ENCODE peak calls at places on chromosomes 12 and 14, in four cellular contexts. One of them, this sample, is unnamed.

GRCh38 chr12:131990066-131990979 is 40.6 kb downstream of the EP400 start:
- DNase-seq in GM12878: no peak
- DNase-seq in HepG2: no peak
- DNase-seq in K562: no peak
- DNase-seq in this sample: no peak

GRCh38 chr14:50363734-50364113 is 33.0 kb downstream of the CDKL1 start:
- DNase-seq in K562: no peak
- DNase-seq in HepG2: no peak
- DNase-seq in GM12878: peak
- DNase-seq in this sample: no peak

GRCh38 chr14:73759183-73759713 is 45.1 kb upstream of the PNMA1 start:
- DNase-seq in K562: peak
- DNase-seq in GM12878: no peak
- DNase-seq in HepG2: no peak
- DNase-seq in this sample: no peak

GRCh38 chr12:115424003-115424402 is 740.0 kb upstream of the TBX3 start:
- DNase-seq in GM12878: no peak
- DNase-seq in K562: no peak
- DNase-seq in HepG2: no peak
- DNase-seq in this sample: no peak

GRCh38 chr12:12726543-12727093 is 9.4 kb downstream of the CDKN1B start:
- DNase-seq in GM12878: no peak
- DNase-seq in HepG2: no peak
- DNase-seq in K562: peak
- DNase-seq in this sample: peak

GRCh38 chr14:31159682-31160296 is 47.8 kb downstream of the HECTD1 start:
- DNase-seq in K562: no peak
- DNase-seq in GM12878: no peak
- DNase-seq in HepG2: no peak
- DNase-seq in this sample: no peak

GRCh38 chr12:65689508-65689907 is 134.8 kb upstream of the HMGA2 start:
- DNase-seq in GM12878: no peak
- DNase-seq in HepG2: no peak
- DNase-seq in K562: no peak
- DNase-seq in this sample: no peak

GRCh38 chr14:61188936-61189808 is 92.0 kb downstream of the TMEM30B start:
- DNase-seq in GM12878: no peak
- DNase-seq in HepG2: peak
- DNase-seq in K562: peak
- DNase-seq in this sample: peak

GRCh38 chr14:101235042-101235871 is 326.0 kb upstream of the DIO3 start:
- DNase-seq in GM12878: no peak
- DNase-seq in K562: peak
- DNase-seq in HepG2: peak
- DNase-seq in this sample: peak

GRCh38 chr12:53624453-53624852 is 1.7 kb downstream of the ATF7 start:
- DNase-seq in GM12878: no peak
- DNase-seq in HepG2: no peak
- DNase-seq in K562: no peak
- DNase-seq in this sample: no peak

GRCh38 chr14:93970589-93970966 is 5.8 kb downstream of the ASB2 start:
- DNase-seq in HepG2: peak
- DNase-seq in K562: no peak
- DNase-seq in GM12878: no peak
- DNase-seq in this sample: peak

GRCh38 chr12:90410962-90411361 is 544.0 kb downstream of the CCER1 start:
- DNase-seq in K562: no peak
- DNase-seq in HepG2: no peak
- DNase-seq in GM12878: no peak
- DNase-seq in this sample: no peak

GRCh38 chr14:89207925-89208328 is 209.1 kb downstream of the FOXN3 start:
- DNase-seq in K562: no peak
- DNase-seq in GM12878: peak
- DNase-seq in HepG2: no peak
- DNase-seq in this sample: no peak

GRCh38 chr12:54304187-54304810 is 3.5 kb upstream of the NFE2 start:
- DNase-seq in HepG2: peak
- DNase-seq in GM12878: no peak
- DNase-seq in K562: peak
- DNase-seq in this sample: peak

GRCh38 chr12:63354919-63355318 is 203.9 kb upstream of the AVPR1A start:
- DNase-seq in K562: no peak
- DNase-seq in HepG2: no peak
- DNase-seq in GM12878: no peak
- DNase-seq in this sample: no peak

GRCh38 chr14:95784137-95784536 is 70.2 kb upstream of the TCL1A start:
- DNase-seq in GM12878: no peak
- DNase-seq in K562: no peak
- DNase-seq in HepG2: peak
- DNase-seq in this sample: no peak

GRCh38 chr12:111178194-111179081 is 190.5 kb downstream of the PHETA1 start:
- DNase-seq in HepG2: no peak
- DNase-seq in K562: no peak
- DNase-seq in GM12878: no peak
- DNase-seq in this sample: no peak

GRCh38 chr14:73780391-73780790 is 66.2 kb upstream of the PNMA1 start:
- DNase-seq in HepG2: no peak
- DNase-seq in GM12878: no peak
- DNase-seq in K562: no peak
- DNase-seq in this sample: no peak

GRCh38 chr12:9707864-9708808 is 24.8 kb downstream of the CLECL1 start:
- DNase-seq in HepG2: peak
- DNase-seq in K562: peak
- DNase-seq in GM12878: no peak
- DNase-seq in this sample: peak

GRCh38 chr12:115204957-115205754 is 521.2 kb upstream of the TBX3 start:
- DNase-seq in GM12878: no peak
- DNase-seq in HepG2: no peak
- DNase-seq in K562: no peak
- DNase-seq in this sample: no peak

GRCh38 chr14:22095845-22096510 is 422.4 kb upstream of the OR4E1 start:
- DNase-seq in K562: no peak
- DNase-seq in HepG2: peak
- DNase-seq in GM12878: no peak
- DNase-seq in this sample: no peak

GRCh38 chr12:2679068-2679815 is 115.5 kb upstream of the FKBP4 start:
- DNase-seq in GM12878: no peak
- DNase-seq in K562: no peak
- DNase-seq in HepG2: no peak
- DNase-seq in this sample: no peak

GRCh38 chr12:16590645-16591044 is 15.3 kb downstream of the LMO3 start:
- DNase-seq in K562: no peak
- DNase-seq in GM12878: no peak
- DNase-seq in HepG2: no peak
- DNase-seq in this sample: no peak

GRCh38 chr14:75427126-75427481 is 718 bp upstream of the JDP2 start:
- DNase-seq in GM12878: no peak
- DNase-seq in HepG2: no peak
- DNase-seq in K562: no peak
- DNase-seq in this sample: no peak

GRCh38 chr12:68497702-68498101 is 113.0 kb upstream of the RAP1B start:
- DNase-seq in GM12878: peak
- DNase-seq in HepG2: no peak
- DNase-seq in K562: no peak
- DNase-seq in this sample: peak

GRCh38 chr14:31255286-31255685 is 47.7 kb upstream of the HECTD1 start:
- DNase-seq in HepG2: no peak
- DNase-seq in GM12878: no peak
- DNase-seq in K562: no peak
- DNase-seq in this sample: no peak

GRCh38 chr12:4478933-4479332 is 33.3 kb upstream of the FGF6 start:
- DNase-seq in GM12878: no peak
- DNase-seq in K562: peak
- DNase-seq in HepG2: no peak
- DNase-seq in this sample: no peak

GRCh38 chr14:54253195-54253947 is 143.4 kb upstream of the CDKN3 start:
- DNase-seq in K562: no peak
- DNase-seq in GM12878: no peak
- DNase-seq in HepG2: peak
- DNase-seq in this sample: peak

GRCh38 chr12:23899434-23899833 is 50.0 kb downstream of the SOX5 start:
- DNase-seq in K562: no peak
- DNase-seq in GM12878: no peak
- DNase-seq in HepG2: no peak
- DNase-seq in this sample: no peak

GRCh38 chr14:101221549-101222160 is 318.1 kb upstream of the RTL1 start:
- DNase-seq in GM12878: no peak
- DNase-seq in K562: no peak
- DNase-seq in HepG2: no peak
- DNase-seq in this sample: no peak

GRCh38 chr12:101671157-101671791 is 26.2 kb upstream of the CHPT1 start:
- DNase-seq in K562: no peak
- DNase-seq in HepG2: no peak
- DNase-seq in GM12878: peak
- DNase-seq in this sample: no peak

GRCh38 chr14:60657609-60657983 is 8.3 kb upstream of the SIX1 start:
- DNase-seq in HepG2: no peak
- DNase-seq in K562: no peak
- DNase-seq in GM12878: no peak
- DNase-seq in this sample: no peak

GRCh38 chr12:46874642-46875041 is 48.8 kb upstream of the SLC38A4 start:
- DNase-seq in HepG2: no peak
- DNase-seq in GM12878: no peak
- DNase-seq in K562: no peak
- DNase-seq in this sample: no peak

GRCh38 chr12:3677609-3678008 is 75.3 kb downstream of the CRACR2A start:
- DNase-seq in HepG2: no peak
- DNase-seq in K562: no peak
- DNase-seq in GM12878: no peak
- DNase-seq in this sample: no peak

GRCh38 chr12:89707623-89707991 is 1.0 kb downstream of the ATP2B1 start:
- DNase-seq in GM12878: no peak
- DNase-seq in HepG2: peak
- DNase-seq in K562: peak
- DNase-seq in this sample: no peak

GRCh38 chr12:81329088-81329487 is 251.2 kb downstream of the ACSS3 start:
- DNase-seq in GM12878: no peak
- DNase-seq in K562: peak
- DNase-seq in HepG2: peak
- DNase-seq in this sample: no peak

GRCh38 chr12:9049520-9050133 is 60.3 kb downstream of the KLRG1 start:
- DNase-seq in HepG2: peak
- DNase-seq in GM12878: no peak
- DNase-seq in K562: peak
- DNase-seq in this sample: peak

GRCh38 chr14:80202888-80203562 is 8.3 kb downstream of the DIO2 start:
- DNase-seq in K562: peak
- DNase-seq in GM12878: no peak
- DNase-seq in HepG2: peak
- DNase-seq in this sample: peak
- TF ChIP-seq CHD4 in K562: no peak
- TF ChIP-seq CHD4 in GM12878: no peak
- TF ChIP-seq CHD4 in HepG2: no peak
- TF ChIP-seq CHD4 in this sample: no peak

GRCh38 chr12:48890657-48891418 is 25.2 kb upstream of the RND1 start:
- DNase-seq in HepG2: peak
- DNase-seq in GM12878: no peak
- DNase-seq in K562: peak
- DNase-seq in this sample: peak
- H3K4me3 ChIP-seq in HepG2: peak
- H3K4me3 ChIP-seq in GM12878: no peak
- H3K4me3 ChIP-seq in K562: no peak
- H3K4me3 ChIP-seq in this sample: peak

GRCh38 chr12:91778938-91779400 is 366.7 kb downstream of the BTG1 start:
- DNase-seq in HepG2: peak
- DNase-seq in K562: peak
- DNase-seq in GM12878: peak
- DNase-seq in this sample: peak
- TF ChIP-seq CHD4 in HepG2: no peak
- TF ChIP-seq CHD4 in K562: no peak
- TF ChIP-seq CHD4 in GM12878: no peak
- TF ChIP-seq CHD4 in this sample: no peak

DNA sequence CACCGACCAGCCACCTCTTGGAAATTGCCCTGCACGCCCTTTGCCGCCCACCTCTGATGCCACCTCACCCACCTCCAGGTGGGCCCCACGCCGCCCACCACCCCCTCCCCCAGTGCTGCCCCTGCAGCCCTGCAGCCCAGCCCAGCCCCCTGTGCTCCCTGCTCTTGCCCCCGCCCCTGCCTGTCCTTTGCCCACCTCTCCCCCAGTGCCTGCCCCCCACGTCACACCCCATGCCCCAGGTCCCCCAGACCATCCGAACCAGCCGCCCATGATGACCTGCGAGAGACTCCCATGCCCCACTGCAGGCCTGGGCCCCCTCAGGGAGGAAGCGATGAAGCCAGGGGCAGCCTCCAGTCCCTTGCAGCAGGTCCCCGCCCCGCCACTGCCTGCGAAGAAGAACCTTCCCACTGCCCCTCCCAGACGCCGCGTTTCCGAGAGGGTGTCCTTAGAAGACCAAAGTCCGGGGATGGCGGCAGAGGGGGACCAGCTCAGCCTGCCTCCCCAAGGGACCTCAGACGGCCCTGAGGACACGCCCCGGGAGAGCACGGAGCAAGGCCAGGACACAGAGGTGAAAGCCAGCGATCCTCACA is 96.5 kb downstream of the LGMN start:
- DNase-seq in GM12878: no peak
- DNase-seq in K562: no peak
- DNase-seq in HepG2: no peak
- DNase-seq in this sample: no peak
- H3K4me3 ChIP-seq in GM12878: peak
- H3K4me3 ChIP-seq in K562: no peak
- H3K4me3 ChIP-seq in HepG2: no peak
- H3K4me3 ChIP-seq in this sample: no peak

GRCh38 chr12:48351022-48351708 is 446 bp upstream of the ZNF641 start:
- DNase-seq in K562: no peak
- DNase-seq in HepG2: peak
- DNase-seq in GM12878: no peak
- DNase-seq in this sample: peak
- TF ChIP-seq CHD4 in K562: no peak
- TF ChIP-seq CHD4 in HepG2: no peak
- TF ChIP-seq CHD4 in GM12878: no peak
- TF ChIP-seq CHD4 in this sample: no peak

GRCh38 chr12:120367252-120367923 is 1.6 kb downstream of the MSI1 start:
- DNase-seq in HepG2: no peak
- DNase-seq in K562: peak
- DNase-seq in GM12878: no peak
- DNase-seq in this sample: peak
- H3K4me3 ChIP-seq in HepG2: no peak
- H3K4me3 ChIP-seq in K562: no peak
- H3K4me3 ChIP-seq in GM12878: no peak
- H3K4me3 ChIP-seq in this sample: no peak

GRCh38 chr12:70845268-70845667 is 75.3 kb downstream of the PTPRR start:
- DNase-seq in GM12878: no peak
- DNase-seq in K562: no peak
- DNase-seq in HepG2: no peak
- DNase-seq in this sample: no peak

GRCh38 chr12:70852416-70853150 is 68.0 kb downstream of the PTPRR start:
- DNase-seq in GM12878: no peak
- DNase-seq in K562: no peak
- DNase-seq in HepG2: no peak
- DNase-seq in this sample: no peak

GRCh38 chr12:70847871-70848270 is 72.7 kb downstream of the PTPRR start:
- DNase-seq in K562: no peak
- DNase-seq in GM12878: no peak
- DNase-seq in HepG2: no peak
- DNase-seq in this sample: no peak

GRCh38 chr12:70853326-70853725 is 67.2 kb downstream of the PTPRR start:
- DNase-seq in HepG2: peak
- DNase-seq in GM12878: no peak
- DNase-seq in K562: no peak
- DNase-seq in this sample: no peak

GRCh38 chr12:70849265-70849960 is 71.1 kb downstream of the PTPRR start:
- DNase-seq in GM12878: no peak
- DNase-seq in K562: peak
- DNase-seq in HepG2: peak
- DNase-seq in this sample: peak
- TF ChIP-seq CHD4 in GM12878: no peak
- TF ChIP-seq CHD4 in K562: no peak
- TF ChIP-seq CHD4 in HepG2: no peak
- TF ChIP-seq CHD4 in this sample: no peak

This sample was measured in A549.